ENCODE peak calls at places on chromosomes 12 and 14, in seven cellular contexts. K is psoas muscle, F is upper lobe of right lung, W is fibroblast of pulmonary artery, X is right cardiac atrium, Q is AG04449, C is GM12878. E is an unnamed sample.
A peak's percentile ranks its signal among the peaks of the same experiment; 100 is the strongest.

GRCh38 chr12:124502379-124502778 is 65.0 kb downstream of the NCOR2 start:
- DNase-seq in K (no peak), F (no peak), W (no peak), X (no peak), Q (no peak), C (no peak), E (no peak)

GRCh38 chr14:51094282-51094821 is 553 bp downstream of the TRIM9 start:
- DNase-seq in K (peak; percentile 19), F (peak; percentile 62), W (no peak), X (peak; percentile 56), Q (no peak), C (no peak), E (no peak)

GRCh38 chr12:98725481-98726247 is 80.6 kb downstream of the APAF1 start:
- DNase-seq in K (no peak), F (no peak), W (peak; percentile 70), X (peak; percentile 62), Q (peak; percentile 26), C (no peak), E (no peak)

GRCh38 chr12:131041216-131041967 is 87.7 kb downstream of the ADGRD1 start:
- DNase-seq in K (no peak), F (peak; percentile 49), W (no peak), X (peak; percentile 28), Q (no peak), C (no peak), E (no peak)

GRCh38 chr14:20343855-20344205 is 395 bp downstream of the PARP2 start:
- DNase-seq in K (no peak), F (no peak), W (peak; percentile 40), X (no peak), Q (no peak), C (no peak), E (no peak)

GRCh38 chr14:69012251-69012953 is 33.3 kb upstream of the ACTN1 start:
- DNase-seq in K (no peak), F (no peak), W (peak; percentile 55), X (no peak), Q (no peak), C (no peak), E (no peak)

GRCh38 chr14:67483599-67484270 is 4.8 kb downstream of the TMEM229B start:
- DNase-seq in K (no peak), F (no peak), W (no peak), X (no peak), Q (no peak), C (no peak), E (no peak)

GRCh38 chr12:47033081-47033480 is 46.3 kb upstream of the PCED1B start:
- DNase-seq in K (peak; percentile 26), F (peak; percentile 74), W (peak; percentile 61), X (peak; percentile 72), Q (no peak), C (no peak), E (no peak)

GRCh38 chr12:65868133-65868705 is 43.9 kb downstream of the HMGA2 start:
- DNase-seq in K (peak; percentile 25), F (no peak), W (peak; percentile 98), X (no peak), Q (no peak), C (no peak), E (peak; percentile 95)

GRCh38 chr12:113236539-113237354 is 15.5 kb downstream of the TPCN1 start:
- DNase-seq in K (no peak), F (no peak), W (no peak), X (peak; percentile 84), Q (no peak), C (no peak), E (no peak)

GRCh38 chr14:36504805-36505192 is 15.2 kb downstream of the NKX2-1 start:
- DNase-seq in K (no peak), F (no peak), W (no peak), X (no peak), Q (no peak), C (no peak), E (no peak)

GRCh38 chr14:100393362-100393761 is 70.2 kb downstream of the SLC25A47 start:
- DNase-seq in K (no peak), F (no peak), W (no peak), X (no peak), Q (no peak), C (no peak), E (no peak)

GRCh38 chr12:117139025-117139717 is 40.0 kb upstream of the TESC start:
- DNase-seq in K (no peak), F (no peak), W (no peak), X (no peak), Q (no peak), C (no peak), E (no peak)

GRCh38 chr12:52531563-52532300 is 11.5 kb upstream of the KRT5 start:
- DNase-seq in K (no peak), F (peak; percentile 51), W (no peak), X (no peak), Q (no peak), C (no peak), E (no peak)

GRCh38 chr12:54437243-54437642 is 18.2 kb upstream of the ITGA5 start:
- DNase-seq in K (no peak), F (no peak), W (no peak), X (no peak), Q (no peak), C (no peak), E (no peak)

GRCh38 chr12:1662761-1663439 is 28.0 kb upstream of the ADIPOR2 start:
- DNase-seq in K (no peak), F (peak; percentile 87), W (peak; percentile 54), X (peak; percentile 76), Q (no peak), C (no peak), E (no peak)

GRCh38 chr12:116529686-116530085 is 29.5 kb upstream of the MAP1LC3B2 start:
- DNase-seq in K (no peak), F (no peak), W (no peak), X (no peak), Q (no peak), C (no peak), E (no peak)

GRCh38 chr14:92577321-92577742 is 63.8 kb downstream of the RIN3 start:
- DNase-seq in K (no peak), F (no peak), W (no peak), X (no peak), Q (no peak), C (peak; percentile 89), E (no peak)

GRCh38 chr14:43896044-43896443 is 611.0 kb downstream of the FSCB start:
- DNase-seq in K (no peak), F (no peak), W (no peak), X (no peak), Q (no peak), C (no peak), E (no peak)

GRCh38 chr14:56423591-56423991 is 156.0 kb upstream of the TMEM260 start:
- DNase-seq in K (no peak), F (no peak), W (peak; percentile 70), X (peak; percentile 29), Q (peak; percentile 5), C (no peak), E (peak; percentile 79)

GRCh38 chr12:15829949-15830348 is 40.8 kb upstream of the EPS8 start:
- DNase-seq in K (no peak), F (no peak), W (peak; percentile 51), X (no peak), Q (no peak), C (no peak), E (peak; percentile 81)

GRCh38 chr12:122106891-122107660 is 28.5 kb downstream of the MLXIP start:
- DNase-seq in K (no peak), F (peak; percentile 87), W (no peak), X (peak; percentile 84), Q (no peak), C (no peak), E (no peak)
- H3K4me3 ChIP-seq in K (no peak overlapping the region), F (no peak overlapping the region), W (no peak overlapping the region), X (no peak overlapping the region), Q (no peak overlapping the region), C (no peak overlapping the region), E (no peak overlapping the region)

DNA sequence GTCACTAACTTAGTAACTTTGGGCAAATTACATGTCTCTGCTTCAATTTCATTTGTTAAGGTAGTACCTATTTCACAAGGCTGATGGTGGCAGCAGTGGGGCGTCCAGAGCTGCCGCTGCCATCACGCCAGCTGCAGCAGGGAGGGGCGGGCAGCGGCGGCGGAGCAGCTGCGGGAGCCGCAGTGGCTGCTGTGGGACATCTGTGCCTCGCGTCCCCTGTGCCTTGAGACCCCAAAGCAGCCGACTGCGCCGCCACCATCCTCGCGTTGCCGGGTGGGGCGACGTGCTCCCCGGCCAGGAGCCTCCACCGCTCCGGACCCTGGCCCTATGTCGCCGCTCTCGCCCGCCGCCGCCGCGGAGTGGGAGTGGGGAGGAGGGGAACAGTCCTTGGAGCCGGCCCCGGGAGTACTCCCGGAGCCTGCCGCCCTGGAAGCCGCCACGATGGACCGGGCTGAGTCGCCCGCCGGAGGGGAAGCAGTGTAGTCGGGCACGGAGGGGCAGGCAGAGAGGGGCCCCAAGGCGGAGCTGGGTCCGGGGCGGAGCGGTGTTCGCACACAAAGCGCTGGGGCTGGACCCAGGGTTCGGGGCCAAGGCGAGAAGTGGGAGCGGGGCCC is 51.4 kb downstream of the A2M start:
- DNase-seq in K (peak; percentile 60), F (peak; percentile 83), W (peak; percentile 49), X (peak; percentile 87), Q (no peak), C (no peak), E (no peak)
- H3K4me3 ChIP-seq in K (peak overlapping the region; percentile 84), F (peak overlapping the region; percentile 90), W (peak overlapping the region; percentile 68), X (peak overlapping the region; percentile 93), Q (peak overlapping the region; percentile 59), C (peak overlapping the region; percentile 20), E (peak overlapping the region; percentile 73)

GRCh38 chr14:94655169-94655710 is 43.0 kb downstream of the SERPINA3 start:
- DNase-seq in K (no peak), F (no peak), W (no peak), X (no peak), Q (peak; percentile 64), C (no peak), E (peak; percentile 66)

GRCh38 chr14:94650806-94651805 is 38.9 kb downstream of the SERPINA3 start:
- DNase-seq in K (no peak), F (no peak), W (no peak), X (no peak), Q (no peak), C (no peak), E (no peak)

GRCh38 chr14:94656043-94656442 is 43.9 kb downstream of the SERPINA3 start:
- DNase-seq in K (no peak), F (no peak), W (no peak), X (no peak), Q (no peak), C (no peak), E (no peak)

GRCh38 chr14:94653321-94653720 is 41.1 kb downstream of the SERPINA3 start:
- DNase-seq in K (no peak), F (no peak), W (no peak), X (no peak), Q (no peak), C (no peak), E (no peak)

GRCh38 chr14:94654071-94654974 is 42.1 kb downstream of the SERPINA3 start:
- DNase-seq in K (no peak), F (no peak), W (peak; percentile 41), X (no peak), Q (no peak), C (no peak), E (peak; percentile 31)
- H3K4me3 ChIP-seq in K (no peak overlapping the region), F (no peak overlapping the region), W (no peak overlapping the region), X (no peak overlapping the region), Q (no peak overlapping the region), C (no peak overlapping the region), E (no peak overlapping the region)

DNA sequence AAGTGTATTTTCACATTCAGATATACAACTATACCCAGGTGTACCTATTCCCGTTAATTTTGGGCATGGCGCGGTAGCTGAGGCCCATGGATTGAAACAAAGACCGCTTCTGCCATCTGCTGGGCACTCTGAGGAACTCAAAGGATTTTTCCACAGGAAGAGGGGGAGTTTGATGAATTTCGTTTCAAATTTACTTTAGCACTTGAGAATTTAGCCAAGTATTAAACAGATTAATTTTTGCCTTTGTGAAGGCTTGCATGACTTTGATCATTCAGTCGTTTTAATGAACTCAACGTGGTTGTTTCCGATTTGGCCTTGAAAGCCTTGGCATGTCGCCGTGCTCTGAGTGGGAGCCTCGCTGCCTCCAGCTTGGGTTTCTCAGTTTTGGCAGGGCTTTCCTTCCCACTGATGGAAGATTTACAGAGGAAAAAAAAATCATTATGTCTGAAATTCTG is 153.2 kb upstream of the DDHD1 start:
- DNase-seq in K (peak; percentile 57), F (peak; percentile 65), W (peak; percentile 75), X (peak; percentile 82), Q (no peak), C (no peak), E (no peak)
- H3K4me3 ChIP-seq in K (peak overlapping the region; percentile 59), F (peak overlapping the region; percentile 43), W (peak overlapping the region; percentile 57), X (peak overlapping the region; percentile 76), Q (peak overlapping the region; percentile 51), C (peak overlapping the region; percentile 74), E (peak overlapping the region; percentile 45)